ENCODE peak calls at places on chromosomes 2 and 18, in ten cellular contexts. G, I, K, J, H, D, U, X, Z and O are unnamed samples.

GRCh38 chr2:160932960-160933359 is 227.3 kb upstream of the TANK start:
- DNase-seq in I (no peak), U (no peak), G (peak; percentile 74), J (no peak), H (no peak), D (no peak), K (peak; percentile 85), X (no peak), Z (peak; percentile 31), O (no peak)

GRCh38 chr2:19805266-19805665 is 96.5 kb downstream of the TTC32 start:
- DNase-seq in Z (no peak), X (no peak), G (no peak), I (no peak), D (no peak), J (no peak), K (no peak), U (no peak), H (no peak), O (no peak)

GRCh38 chr2:173149491-173149890 is 73.8 kb downstream of the MAP3K20 start:
- DNase-seq in X (no peak), Z (no peak), I (no peak), K (no peak), J (no peak), G (no peak), D (no peak), U (no peak), H (peak; percentile 17), O (no peak)

GRCh38 chr2:240687045-240687740 is 4.5 kb upstream of the AQP12A start:
- DNase-seq in X (no peak), Z (no peak), I (no peak), J (no peak), H (no peak), U (no peak), K (no peak), D (no peak), G (no peak), O (no peak)

GRCh38 chr2:2657121-2657962 is 326.3 kb upstream of the MYT1L start:
- DNase-seq in H (peak; percentile 11), I (no peak), U (no peak), D (no peak), K (no peak), X (no peak), Z (no peak), G (no peak), J (no peak), O (no peak)

GRCh38 chr18:11147962-11148654 is 1.3 kb downstream of the PIEZO2 start:
- DNase-seq in Z (no peak), G (peak; percentile 25), U (peak; percentile 8), X (no peak), I (no peak), J (peak; percentile 15), H (no peak), K (no peak), D (no peak), O (no peak)

GRCh38 chr2:165239826-165240618 is 808 bp downstream of the SCN2A start:
- DNase-seq in I (no peak), U (no peak), H (no peak), D (no peak), X (no peak), G (no peak), K (no peak), J (no peak), Z (no peak), O (no peak)

GRCh38 chr2:169439900-169440299 is 39.4 kb upstream of the BBS5 start:
- DNase-seq in H (no peak), J (no peak), U (no peak), D (no peak), K (no peak), I (no peak), X (no peak), Z (no peak), G (no peak), O (no peak)

GRCh38 chr2:157302492-157303099 is 23.0 kb downstream of the ERMN start:
- DNase-seq in X (peak; percentile 32), K (peak; percentile 50), H (peak; percentile 30), G (peak; percentile 63), U (peak; percentile 38), J (no peak), I (peak; percentile 37), Z (peak; percentile 51), D (peak; percentile 54), O (peak; percentile 73)

GRCh38 chr2:95061601-95062183 is 36.2 kb downstream of the MAL start:
- DNase-seq in H (no peak), X (no peak), D (no peak), I (no peak), K (no peak), U (no peak), Z (no peak), J (no peak), G (no peak), O (no peak)

GRCh38 chr18:59054892-59055291 is 84.8 kb upstream of the SEC11C start:
- DNase-seq in D (no peak), Z (no peak), U (no peak), G (no peak), I (no peak), K (peak; percentile 64), J (no peak), X (no peak), H (no peak), O (no peak)

GRCh38 chr2:84942964-84943421 is 28.0 kb upstream of the KCMF1 start:
- DNase-seq in J (no peak), X (peak; percentile 62), H (no peak), K (peak; percentile 31), U (no peak), D (no peak), I (no peak), Z (peak; percentile 71), G (no peak), O (no peak)

GRCh38 chr2:181474227-181474626 is 17.0 kb downstream of the ITGA4 start:
- DNase-seq in X (no peak), Z (no peak), K (no peak), U (no peak), J (no peak), D (no peak), H (no peak), G (peak; percentile 31), I (no peak), O (no peak)

DNA sequence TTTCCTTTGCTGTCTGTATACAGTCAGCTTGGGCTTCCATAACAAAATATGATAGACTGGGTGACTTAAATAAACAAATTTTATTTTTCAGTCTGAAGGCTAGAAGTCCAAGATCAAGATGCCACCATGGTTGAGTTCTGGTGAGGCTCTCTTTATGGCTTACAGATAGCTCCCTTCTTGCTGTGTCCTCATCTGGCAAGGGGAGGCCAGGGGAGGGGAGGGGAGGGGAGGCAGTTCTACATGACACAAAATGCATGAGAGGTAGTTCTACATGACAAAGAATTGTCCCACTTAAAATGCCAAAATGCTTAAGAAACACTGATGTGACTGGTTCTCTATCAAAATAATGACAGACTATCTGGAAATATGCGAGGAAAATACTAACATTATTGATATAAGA is 131.6 kb downstream of the STRN start:
- DNase-seq in I (no peak), X (no peak), K (no peak), J (no peak), H (no peak), U (no peak), D (no peak), Z (no peak), G (no peak), O (no peak)
- H3K4me3 ChIP-seq in I (no peak overlapping the region), X (no peak overlapping the region), K (no peak overlapping the region), J (no peak overlapping the region), H (no peak overlapping the region), U (no peak overlapping the region), D (no peak overlapping the region), Z (no peak overlapping the region), G (no peak overlapping the region), O (no peak overlapping the region)

GRCh38 chr18:22046473-22046872 is 122.9 kb upstream of the GATA6 start:
- DNase-seq in G (no peak), K (no peak), H (no peak), Z (no peak), I (no peak), D (no peak), U (no peak), J (no peak), X (no peak), O (no peak)
- H3K4me3 ChIP-seq in G (no peak overlapping the region), K (no peak overlapping the region), H (no peak overlapping the region), Z (no peak overlapping the region), I (no peak overlapping the region), D (no peak overlapping the region), U (no peak overlapping the region), J (no peak overlapping the region), X (no peak overlapping the region), O (no peak overlapping the region)

DNA sequence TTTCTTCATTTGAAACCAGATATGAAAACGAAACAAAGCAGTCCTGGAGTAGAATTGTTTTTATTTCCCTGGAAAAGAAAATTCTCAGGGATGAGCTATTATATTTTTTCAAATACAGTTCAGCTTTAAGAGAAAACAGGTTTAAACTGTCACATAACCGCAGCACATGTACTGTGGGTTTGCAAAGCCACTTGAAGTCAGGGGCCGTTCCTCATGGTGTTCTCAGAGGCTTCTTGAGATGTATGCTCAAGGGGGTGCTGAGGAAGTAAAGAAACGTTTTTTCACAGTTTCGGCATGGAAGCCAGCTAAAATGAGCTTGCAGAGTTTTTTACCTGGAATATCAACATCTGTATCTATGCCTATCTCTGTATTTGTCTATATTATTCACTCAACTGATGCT is 225.2 kb downstream of the MC4R start:
- DNase-seq in K (no peak), H (no peak), J (no peak), G (no peak), Z (no peak), D (no peak), U (no peak), I (no peak), X (no peak), O (no peak)
- H3K4me3 ChIP-seq in K (no peak overlapping the region), H (no peak overlapping the region), J (no peak overlapping the region), G (no peak overlapping the region), Z (no peak overlapping the region), D (no peak overlapping the region), U (no peak overlapping the region), I (no peak overlapping the region), X (no peak overlapping the region), O (no peak overlapping the region)

GRCh38 chr2:97697252-97698235 is 15.8 kb upstream of the ZAP70 start:
- DNase-seq in G (peak; percentile 81), Z (peak; percentile 82), D (peak; percentile 77), U (peak; percentile 93), I (peak; percentile 53), J (peak; percentile 90), K (peak; percentile 73), H (peak; percentile 98), X (peak; percentile 61), O (peak; percentile 85)

GRCh38 chr2:97699765-97700444 is 13.5 kb upstream of the ZAP70 start:
- DNase-seq in J (peak; percentile 55), Z (peak; percentile 67), U (peak; percentile 68), D (peak; percentile 50), G (peak; percentile 65), H (peak; percentile 67), K (peak; percentile 62), I (peak; percentile 44), X (peak; percentile 58), O (peak; percentile 67)

GRCh38 chr2:97698530-97698929 is 14.8 kb upstream of the ZAP70 start:
- DNase-seq in H (no peak), I (no peak), D (no peak), J (no peak), Z (peak; percentile 13), K (no peak), U (no peak), X (no peak), G (no peak), O (no peak)

GRCh38 chr2:97693476-97693875 is 19.9 kb upstream of the ZAP70 start:
- DNase-seq in J (no peak), G (peak; percentile 17), X (no peak), U (no peak), H (no peak), I (no peak), K (peak; percentile 6), D (no peak), Z (peak; percentile 14), O (no peak)

GRCh38 chr2:97695744-97696143 is 17.6 kb upstream of the ZAP70 start:
- DNase-seq in J (no peak), U (no peak), X (no peak), D (no peak), Z (peak; percentile 28), I (no peak), K (no peak), G (no peak), H (no peak), O (no peak)
- H3K4me3 ChIP-seq in J (no peak overlapping the region), U (no peak overlapping the region), X (no peak overlapping the region), D (no peak overlapping the region), Z (no peak overlapping the region), I (no peak overlapping the region), K (no peak overlapping the region), G (no peak overlapping the region), H (no peak overlapping the region), O (no peak overlapping the region)